ENCODE peak calls at places on chromosomes 11 and 22, in four cellular contexts. One of them, this sample, is unnamed.

GRCh38 chr11:73198677-73199076 is 19.4 kb upstream of the P2RY2 start:
- DNase-seq in HepG2: peak
- DNase-seq in HCT116: peak
- DNase-seq in K562: no peak
- DNase-seq in this sample: no peak

GRCh38 chr11:126034026-126034822 is 28.4 kb downstream of the CDON start:
- DNase-seq in HCT116: no peak
- DNase-seq in HepG2: no peak
- DNase-seq in K562: no peak
- DNase-seq in this sample: no peak

GRCh38 chr11:91686700-91687099 is 537.9 kb upstream of the FAT3 start:
- DNase-seq in K562: no peak
- DNase-seq in HCT116: no peak
- DNase-seq in HepG2: no peak
- DNase-seq in this sample: no peak

GRCh38 chr11:11733246-11733763 is 108.5 kb upstream of the USP47 start:
- DNase-seq in HepG2: no peak
- DNase-seq in HCT116: no peak
- DNase-seq in K562: no peak
- DNase-seq in this sample: no peak

GRCh38 chr22:39684702-39685281 is 114.2 kb downstream of the CACNA1I start:
- DNase-seq in HCT116: no peak
- DNase-seq in K562: no peak
- DNase-seq in HepG2: no peak
- DNase-seq in this sample: no peak

GRCh38 chr11:9955387-9955786 is 291.5 kb downstream of the SWAP70 start:
- DNase-seq in HCT116: no peak
- DNase-seq in K562: no peak
- DNase-seq in HepG2: no peak
- DNase-seq in this sample: no peak

GRCh38 chr11:14318581-14318981 is 40.4 kb downstream of the RRAS2 start:
- DNase-seq in K562: no peak
- DNase-seq in HCT116: no peak
- DNase-seq in HepG2: no peak
- DNase-seq in this sample: no peak

GRCh38 chr22:37830093-37830842 is 7.1 kb downstream of the GALR3 start:
- DNase-seq in HepG2: no peak
- DNase-seq in HCT116: no peak
- DNase-seq in K562: no peak
- DNase-seq in this sample: no peak

GRCh38 chr22:32646476-32646875 is 155.0 kb upstream of the TIMP3 start:
- DNase-seq in HepG2: no peak
- DNase-seq in K562: no peak
- DNase-seq in HCT116: no peak
- DNase-seq in this sample: no peak

GRCh38 chr11:35579557-35580396 is 38.5 kb upstream of the FJX1 start:
- DNase-seq in HepG2: peak
- DNase-seq in K562: peak
- DNase-seq in HCT116: peak
- DNase-seq in this sample: peak

GRCh38 chr11:64233913-64234839 is at the start of gene VEGFB:
- DNase-seq in HepG2: no peak
- DNase-seq in HCT116: no peak
- DNase-seq in K562: peak
- DNase-seq in this sample: no peak

GRCh38 chr11:78722786-78723185 is 148.1 kb upstream of the NARS2 start:
- DNase-seq in HepG2: no peak
- DNase-seq in K562: no peak
- DNase-seq in HCT116: no peak
- DNase-seq in this sample: no peak

GRCh38 chr11:115736146-115736545 is 231.9 kb upstream of the CADM1 start:
- DNase-seq in HCT116: no peak
- DNase-seq in HepG2: no peak
- DNase-seq in K562: no peak
- DNase-seq in this sample: no peak

GRCh38 chr11:70489276-70489675 is 90.9 kb downstream of the CTTN start:
- DNase-seq in HCT116: no peak
- DNase-seq in K562: no peak
- DNase-seq in HepG2: no peak
- DNase-seq in this sample: no peak

GRCh38 chr11:33543823-33544222 is 156.8 kb downstream of the C11orf91 start:
- DNase-seq in HepG2: no peak
- DNase-seq in K562: no peak
- DNase-seq in HCT116: no peak
- DNase-seq in this sample: no peak

GRCh38 chr11:134390706-134391105 is 21.3 kb downstream of the B3GAT1 start:
- DNase-seq in HCT116: no peak
- DNase-seq in HepG2: no peak
- DNase-seq in K562: no peak
- DNase-seq in this sample: no peak

GRCh38 chr11:42422094-42422493 is 889.7 kb upstream of the API5 start:
- DNase-seq in HepG2: no peak
- DNase-seq in HCT116: no peak
- DNase-seq in K562: no peak
- DNase-seq in this sample: no peak

GRCh38 chr11:95111923-95112540 is 22.4 kb downstream of the ENDOD1 start:
- DNase-seq in HepG2: no peak
- DNase-seq in HCT116: no peak
- DNase-seq in K562: no peak
- DNase-seq in this sample: no peak

GRCh38 chr11:95108671-95109551 is 19.3 kb downstream of the ENDOD1 start:
- DNase-seq in HCT116: no peak
- DNase-seq in K562: peak
- DNase-seq in HepG2: no peak
- DNase-seq in this sample: no peak

GRCh38 chr11:95104916-95105315 is 15.3 kb downstream of the ENDOD1 start:
- DNase-seq in HCT116: no peak
- DNase-seq in HepG2: no peak
- DNase-seq in K562: no peak
- DNase-seq in this sample: no peak

GRCh38 chr11:95104121-95104830 is 14.6 kb downstream of the ENDOD1 start:
- DNase-seq in HCT116: no peak
- DNase-seq in HepG2: no peak
- DNase-seq in K562: no peak
- DNase-seq in this sample: no peak

GRCh38 chr11:95108159-95108611 is 18.5 kb downstream of the ENDOD1 start:
- DNase-seq in K562: no peak
- DNase-seq in HepG2: no peak
- DNase-seq in HCT116: no peak
- DNase-seq in this sample: no peak
- TF ChIP-seq TCF7L2 in K562: no peak
- TF ChIP-seq TCF7L2 in HepG2: no peak
- TF ChIP-seq TCF7L2 in HCT116: no peak
- TF ChIP-seq TCF7L2 in this sample: no peak

GRCh38 chr11:118911880-118912741 is 13.6 kb downstream of the BCL9L start:
- DNase-seq in HepG2: peak
- DNase-seq in K562: peak
- DNase-seq in HCT116: peak
- DNase-seq in this sample: peak
- TF ChIP-seq TCF7L2 in HepG2: no peak
- TF ChIP-seq TCF7L2 in K562: no peak
- TF ChIP-seq TCF7L2 in HCT116: peak
- TF ChIP-seq TCF7L2 in this sample: peak

DNA sequence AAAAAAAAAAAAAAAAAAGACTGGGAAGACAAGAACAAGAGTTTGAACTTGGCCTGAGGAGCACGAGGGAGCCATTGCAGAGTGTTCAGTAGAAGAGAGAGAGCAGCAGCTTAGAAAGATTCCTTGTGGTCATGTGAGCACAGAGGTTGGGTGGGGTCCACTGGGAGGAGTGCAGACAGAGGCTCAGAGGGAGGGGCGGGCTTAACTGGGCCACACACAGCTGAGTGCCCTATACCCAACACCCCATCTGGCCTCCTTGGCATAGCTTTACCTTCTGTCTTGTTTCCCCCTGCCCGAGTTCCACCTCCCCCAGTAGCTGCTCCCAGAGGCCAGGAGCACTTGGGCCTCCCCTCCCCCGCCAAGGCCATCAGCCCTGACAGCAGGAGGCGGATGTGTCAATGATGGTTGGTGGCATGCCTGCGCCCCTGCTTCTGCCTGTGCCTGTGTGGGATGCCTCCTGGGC is 12.1 kb downstream of the C11orf86 start:
- DNase-seq in K562: peak
- DNase-seq in HepG2: no peak
- DNase-seq in HCT116: no peak
- DNase-seq in this sample: no peak
- TF ChIP-seq TCF7L2 in K562: no peak
- TF ChIP-seq TCF7L2 in HepG2: no peak
- TF ChIP-seq TCF7L2 in HCT116: no peak
- TF ChIP-seq TCF7L2 in this sample: no peak

GRCh38 chr22:43859176-43859575 is 3.1 kb downstream of the SULT4A1 start:
- DNase-seq in HepG2: no peak
- DNase-seq in K562: no peak
- DNase-seq in HCT116: no peak
- DNase-seq in this sample: no peak
- TF ChIP-seq TCF7L2 in HepG2: no peak
- TF ChIP-seq TCF7L2 in K562: no peak
- TF ChIP-seq TCF7L2 in HCT116: no peak
- TF ChIP-seq TCF7L2 in this sample: no peak

DNA sequence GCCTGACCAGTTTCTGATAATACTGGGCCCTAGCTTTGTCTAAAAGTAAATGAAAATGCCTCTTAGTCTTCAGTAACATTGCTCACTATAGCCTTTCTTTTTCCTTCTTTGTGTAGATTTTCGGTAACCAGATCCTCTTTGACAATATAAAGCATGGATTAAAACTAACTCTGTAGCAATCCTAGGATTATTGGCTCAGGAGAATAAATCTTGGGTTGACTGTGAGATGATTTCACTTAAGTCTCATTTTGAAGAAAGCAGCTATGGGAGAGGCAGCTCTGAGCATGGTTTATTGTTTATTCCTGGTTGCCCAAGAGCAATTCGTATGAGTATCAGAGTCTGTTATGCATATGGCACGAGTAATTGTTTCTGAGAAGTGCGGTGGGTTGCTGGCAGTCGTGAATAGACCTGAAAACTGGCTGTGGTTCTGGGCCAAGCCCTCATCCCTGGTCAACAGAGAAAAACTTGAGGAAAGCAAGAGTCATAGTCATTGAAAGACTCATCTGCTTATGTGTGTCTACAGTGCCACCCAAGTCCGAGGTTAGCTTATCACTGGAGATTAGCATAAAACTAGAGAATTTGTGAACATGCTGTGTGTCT is 26.7 kb downstream of the DIXDC1 start:
- DNase-seq in K562: no peak
- DNase-seq in HCT116: no peak
- DNase-seq in HepG2: no peak
- DNase-seq in this sample: no peak
- TF ChIP-seq TCF7L2 in K562: no peak
- TF ChIP-seq TCF7L2 in HCT116: no peak
- TF ChIP-seq TCF7L2 in HepG2: no peak
- TF ChIP-seq TCF7L2 in this sample: no peak

GRCh38 chr11:62075438-62075837 is 48.4 kb upstream of the INCENP start:
- DNase-seq in HCT116: no peak
- DNase-seq in K562: no peak
- DNase-seq in HepG2: no peak
- DNase-seq in this sample: no peak
- TF ChIP-seq TCF7L2 in HCT116: no peak
- TF ChIP-seq TCF7L2 in K562: no peak
- TF ChIP-seq TCF7L2 in HepG2: no peak
- TF ChIP-seq TCF7L2 in this sample: no peak

GRCh38 chr11:31882951-31883392 is 71.8 kb upstream of the PAX6 start:
- DNase-seq in K562: no peak
- DNase-seq in HepG2: no peak
- DNase-seq in HCT116: no peak
- DNase-seq in this sample: no peak
- TF ChIP-seq TCF7L2 in K562: no peak
- TF ChIP-seq TCF7L2 in HepG2: no peak
- TF ChIP-seq TCF7L2 in HCT116: no peak
- TF ChIP-seq TCF7L2 in this sample: no peak

GRCh38 chr11:1303196-1303821 is 6.1 kb downstream of the TOLLIP start:
- DNase-seq in HCT116: no peak
- DNase-seq in K562: no peak
- DNase-seq in HepG2: no peak
- DNase-seq in this sample: no peak
- TF ChIP-seq TCF7L2 in HCT116: no peak
- TF ChIP-seq TCF7L2 in K562: no peak
- TF ChIP-seq TCF7L2 in HepG2: no peak
- TF ChIP-seq TCF7L2 in this sample: no peak

This sample was measured in Panc1.